ENCODE peak calls at places on chromosomes 12 and 14, in seven cellular contexts. C, G, E, L, B, N and S are unnamed samples.

GRCh38 chr14:91496790-91497189 is 13.3 kb downstream of the PPP4R3A start:
- DNase-seq in L (no peak), B (no peak), C (no peak), G (no peak), N (no peak), E (peak; percentile 40), S (no peak)

GRCh38 chr12:125861299-125862281 is 796.4 kb downstream of the AACS start:
- DNase-seq in N (no peak), E (no peak), C (peak; percentile 95), L (peak; percentile 24), G (no peak), B (peak; percentile 79), S (peak; percentile 85)

GRCh38 chr12:4037747-4038312 is 164.6 kb upstream of the PARP11 start:
- DNase-seq in E (no peak), L (peak; percentile 87), G (peak; percentile 47), C (peak; percentile 78), B (no peak), N (peak; percentile 68), S (no peak)

GRCh38 chr14:102690509-102691286 is 86.6 kb upstream of the TRAF3 start:
- DNase-seq in B (no peak), E (no peak), N (no peak), C (peak; percentile 25), G (no peak), L (no peak), S (no peak)

GRCh38 chr14:32190713-32191112 is 11.1 kb upstream of the RNU6-7 start:
- DNase-seq in C (no peak), N (no peak), B (no peak), E (no peak), L (no peak), G (no peak), S (no peak)

GRCh38 chr14:59868021-59868420 is 2.6 kb downstream of the RTN1 start:
- DNase-seq in E (no peak), C (no peak), N (no peak), L (no peak), G (no peak), B (no peak), S (no peak)

GRCh38 chr14:78849952-78850351 is 679.8 kb downstream of the NRXN3 start:
- DNase-seq in B (no peak), L (no peak), E (no peak), N (no peak), C (no peak), G (no peak), S (no peak)

GRCh38 chr12:13234045-13234641 is 37.6 kb downstream of the EMP1 start:
- DNase-seq in B (no peak), E (peak; percentile 78), C (peak; percentile 40), G (peak; percentile 55), L (peak; percentile 96), N (peak; percentile 76), S (no peak)

DNA sequence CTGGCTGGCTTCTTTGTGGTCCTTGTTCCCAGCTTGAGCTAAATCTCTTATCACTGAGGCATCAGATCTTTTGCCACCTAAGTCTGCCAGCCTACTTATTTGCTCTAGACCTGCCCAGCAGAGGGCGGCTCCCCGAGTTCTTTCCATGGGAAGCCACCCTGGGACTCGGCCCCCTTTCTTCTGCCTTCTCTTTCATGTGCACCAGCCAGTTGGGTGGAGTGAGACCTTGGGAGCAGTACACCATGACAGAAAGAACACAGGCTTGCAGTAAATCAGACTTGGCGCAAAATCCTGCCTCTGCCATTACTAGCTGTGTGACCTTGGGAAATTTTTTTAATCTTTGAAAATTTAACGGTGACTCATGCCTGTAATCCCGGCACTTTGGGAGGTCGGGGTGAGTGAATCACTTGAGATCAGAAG is 7.4 kb downstream of the SMAGP start:
- DNase-seq in B (peak; percentile 82), N (peak; percentile 67), C (peak; percentile 88), G (peak; percentile 42), E (peak; percentile 80), L (peak; percentile 25), S (peak; percentile 70)
- H3K4me1 ChIP-seq in B (peaks cover 18% of the 10 kb centered on the region), N (no peaks in the 10 kb centered on the region), C (peaks cover 13% of the 10 kb centered on the region), G (peaks cover 5% of the 10 kb centered on the region), E (peaks cover 7% of the 10 kb centered on the region), L (no peaks in the 10 kb centered on the region), S (no peaks in the 10 kb centered on the region)

DNA sequence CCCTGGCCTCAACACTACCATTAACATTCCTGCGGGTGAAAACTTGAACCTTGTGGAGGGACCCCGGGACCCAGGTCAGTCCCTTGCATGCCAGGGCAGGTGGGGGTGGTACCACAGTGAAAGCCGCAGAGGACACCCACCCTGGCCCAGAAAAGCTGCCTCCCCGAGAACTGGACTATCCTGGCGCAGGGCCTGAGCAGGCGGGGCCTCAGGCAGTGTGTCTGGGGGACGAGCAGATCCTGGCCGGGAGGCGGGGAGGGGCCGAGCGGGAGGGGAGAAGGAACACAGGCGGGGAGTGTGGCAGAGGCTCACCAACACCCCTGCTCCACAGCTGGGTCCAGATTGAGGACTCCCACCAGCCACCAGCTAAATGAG is 10.0 kb downstream of the AHNAK2 start:
- DNase-seq in L (peak; percentile 74), C (no peak), E (no peak), B (peak; percentile 74), N (peak; percentile 64), G (peak; percentile 79), S (peak; percentile 80)
- H3K4me1 ChIP-seq in L (peaks cover 32% of the 10 kb centered on the region), C (peaks cover 35% of the 10 kb centered on the region), E (peaks cover 25% of the 10 kb centered on the region), B (peaks cover 23% of the 10 kb centered on the region), N (peaks cover 27% of the 10 kb centered on the region), G (peaks cover 70% of the 10 kb centered on the region), S (peaks cover 46% of the 10 kb centered on the region)

GRCh38 chr12:116803018-116803736 is 65.1 kb downstream of the RNFT2 start:
- DNase-seq in G (no peak), L (no peak), B (peak; percentile 33), E (no peak), N (no peak), C (no peak), S (no peak)

GRCh38 chr12:116806845-116807440 is 68.8 kb downstream of the RNFT2 start:
- DNase-seq in L (no peak), E (no peak), N (peak; percentile 30), C (no peak), G (no peak), B (peak; percentile 43), S (no peak)

GRCh38 chr12:116802018-116802417 is 63.9 kb downstream of the RNFT2 start:
- DNase-seq in G (no peak), E (no peak), L (no peak), B (no peak), C (no peak), N (no peak), S (no peak)

GRCh38 chr12:116800918-116801317 is 62.8 kb downstream of the RNFT2 start:
- DNase-seq in G (no peak), N (no peak), C (no peak), L (no peak), E (no peak), B (no peak), S (no peak)

GRCh38 chr12:116804051-116804450 is 65.9 kb downstream of the RNFT2 start:
- DNase-seq in C (no peak), L (no peak), G (no peak), N (no peak), B (no peak), E (no peak), S (no peak)
- H3K4me1 ChIP-seq in C (no peaks in the 10 kb centered on the region), L (no peaks in the 10 kb centered on the region), G (no peaks in the 10 kb centered on the region), N (no peaks in the 10 kb centered on the region), B (no peaks in the 10 kb centered on the region), E (no peaks in the 10 kb centered on the region), S (no peaks in the 10 kb centered on the region)

DNA sequence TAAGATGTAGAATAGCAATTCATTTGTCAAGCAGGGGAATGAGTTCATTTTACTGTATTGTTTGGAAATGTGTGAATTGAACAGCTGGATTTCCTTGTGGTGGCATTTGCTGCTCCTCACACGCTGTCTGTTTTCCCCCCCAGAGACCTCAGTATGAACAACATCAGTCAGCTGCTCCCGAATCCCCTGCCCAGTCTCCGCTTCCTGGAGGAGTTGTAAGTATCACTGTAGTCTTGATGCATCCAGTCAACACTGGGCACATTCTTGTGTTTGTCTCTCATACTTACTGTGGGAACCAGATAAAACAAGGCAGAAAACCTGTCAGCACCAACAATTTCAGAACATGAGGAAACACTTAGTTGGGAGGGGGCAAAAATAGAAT is 64.9 kb downstream of the LGR5 start:
- DNase-seq in L (no peak), N (no peak), E (no peak), B (no peak), C (no peak), G (no peak), S (no peak)
- H3K4me1 ChIP-seq in L (no peaks in the 10 kb centered on the region), N (no peaks in the 10 kb centered on the region), E (peaks cover 13% of the 10 kb centered on the region), B (no peaks in the 10 kb centered on the region), C (no peaks in the 10 kb centered on the region), G (no peaks in the 10 kb centered on the region), S (no peaks in the 10 kb centered on the region)

DNA sequence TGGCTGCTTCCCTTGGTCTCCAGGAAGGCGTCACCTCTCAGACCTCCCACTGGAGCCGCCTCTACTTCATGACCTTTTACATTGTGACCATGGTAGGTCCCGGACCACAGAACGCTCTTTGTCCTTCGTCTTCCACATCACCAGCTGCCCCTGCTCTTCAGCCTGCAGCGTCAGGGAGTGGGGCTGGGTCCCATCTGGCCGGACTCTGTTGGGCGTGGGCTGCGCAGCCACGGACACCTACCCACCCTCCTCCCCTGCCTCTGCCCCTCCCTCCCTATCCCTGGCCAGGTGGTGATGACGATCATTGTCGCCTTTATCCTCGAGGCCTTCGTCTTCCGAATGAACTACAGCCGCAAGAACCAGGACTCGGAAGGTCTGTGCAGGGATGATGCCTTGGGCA is 43.3 kb downstream of the SLC8B1 start:
- DNase-seq in E (no peak), L (no peak), B (no peak), G (no peak), C (no peak), N (no peak), S (no peak)
- H3K4me1 ChIP-seq in E (no peaks in the 10 kb centered on the region), L (no peaks in the 10 kb centered on the region), B (peaks cover 9% of the 10 kb centered on the region), G (no peaks in the 10 kb centered on the region), C (no peaks in the 10 kb centered on the region), N (no peaks in the 10 kb centered on the region), S (no peaks in the 10 kb centered on the region)

GRCh38 chr12:120249266-120249874 is 16.2 kb downstream of the PXN start:
- DNase-seq in B (no peak), N (no peak), G (no peak), E (peak; percentile 31), L (no peak), C (no peak), S (no peak)
- H3K4me1 ChIP-seq in B (peaks cover 100% of the 10 kb centered on the region), N (peaks cover 32% of the 10 kb centered on the region), G (peaks cover 79% of the 10 kb centered on the region), E (peaks cover 13% of the 10 kb centered on the region), L (peaks cover 71% of the 10 kb centered on the region), C (peaks cover 30% of the 10 kb centered on the region), S (peaks cover 77% of the 10 kb centered on the region)

GRCh38 chr12:70853326-70853725 is 67.2 kb downstream of the PTPRR start:
- DNase-seq in C (no peak), G (peak; percentile 42), B (no peak), N (peak; percentile 99), L (peak; percentile 79), E (no peak), S (no peak)

GRCh38 chr12:70849265-70849960 is 71.1 kb downstream of the PTPRR start:
- DNase-seq in E (peak; percentile 65), G (peak; percentile 8), C (no peak), L (no peak), N (peak; percentile 71), B (no peak), S (no peak)

GRCh38 chr12:70852416-70853150 is 68.0 kb downstream of the PTPRR start:
- DNase-seq in B (no peak), C (no peak), G (no peak), E (no peak), L (no peak), N (no peak), S (no peak)

GRCh38 chr12:70854871-70855578 is 65.5 kb downstream of the PTPRR start:
- DNase-seq in L (no peak), N (no peak), E (no peak), B (no peak), G (no peak), C (no peak), S (no peak)

GRCh38 chr12:70854138-70854537 is 66.4 kb downstream of the PTPRR start:
- DNase-seq in E (no peak), G (no peak), N (peak; percentile 36), B (no peak), C (no peak), L (no peak), S (no peak)
- H3K4me1 ChIP-seq in E (no peaks in the 10 kb centered on the region), G (no peaks in the 10 kb centered on the region), N (no peaks in the 10 kb centered on the region), B (peaks cover 9% of the 10 kb centered on the region), C (no peaks in the 10 kb centered on the region), L (no peaks in the 10 kb centered on the region), S (peaks cover 16% of the 10 kb centered on the region)